ENCODE peak calls at places on chromosomes 6 and 20, in ten cellular contexts. One of them, this sample, is unnamed.

GRCh38 chr6:25277857-25278256 is 1.3 kb upstream of the CARMIL1 start:
- DNase-seq in IMR-90: peak
- DNase-seq in astrocyte of the cerebellum: no peak
- DNase-seq in SW 1271: no peak
- DNase-seq in erythroblast: no peak
- DNase-seq in CD4-positive, CD25-positive, alpha-beta regulatory T cell: no peak
- DNase-seq in activated T-cell treated with anti-CD3 and anti-CD28 coated beads for 4 hours: no peak
- DNase-seq in KBM-7: no peak
- DNase-seq in stimulated activated CD8-positive, alpha-beta memory T cell treated with anti-CD3 and anti-CD28 coated beads, Interleukin-7, amount 100 ng/mL, for 1 hour: no peak
- DNase-seq in nucleus accumbens: no peak
- DNase-seq in this sample: peak

GRCh38 chr6:68650142-68650541 is 15.1 kb downstream of the ADGRB3 start:
- DNase-seq in IMR-90: no peak
- DNase-seq in astrocyte of the cerebellum: no peak
- DNase-seq in SW 1271: no peak
- DNase-seq in erythroblast: no peak
- DNase-seq in CD4-positive, CD25-positive, alpha-beta regulatory T cell: no peak
- DNase-seq in activated T-cell treated with anti-CD3 and anti-CD28 coated beads for 4 hours: no peak
- DNase-seq in KBM-7: no peak
- DNase-seq in stimulated activated CD8-positive, alpha-beta memory T cell treated with anti-CD3 and anti-CD28 coated beads, Interleukin-7, amount 100 ng/mL, for 1 hour: no peak
- DNase-seq in nucleus accumbens: no peak
- DNase-seq in this sample: no peak

GRCh38 chr6:7541175-7542064 is at the start of gene DSP:
- DNase-seq in IMR-90: no peak
- DNase-seq in astrocyte of the cerebellum: no peak
- DNase-seq in SW 1271: no peak
- DNase-seq in erythroblast: peak
- DNase-seq in CD4-positive, CD25-positive, alpha-beta regulatory T cell: no peak
- DNase-seq in activated T-cell treated with anti-CD3 and anti-CD28 coated beads for 4 hours: no peak
- DNase-seq in KBM-7: peak
- DNase-seq in stimulated activated CD8-positive, alpha-beta memory T cell treated with anti-CD3 and anti-CD28 coated beads, Interleukin-7, amount 100 ng/mL, for 1 hour: no peak
- DNase-seq in nucleus accumbens: no peak
- DNase-seq in this sample: no peak

GRCh38 chr20:32152421-32153155 is 43.1 kb downstream of the TM9SF4 start:
- DNase-seq in IMR-90: no peak
- DNase-seq in astrocyte of the cerebellum: no peak
- DNase-seq in SW 1271: no peak
- DNase-seq in erythroblast: no peak
- DNase-seq in CD4-positive, CD25-positive, alpha-beta regulatory T cell: no peak
- DNase-seq in activated T-cell treated with anti-CD3 and anti-CD28 coated beads for 4 hours: no peak
- DNase-seq in KBM-7: no peak
- DNase-seq in stimulated activated CD8-positive, alpha-beta memory T cell treated with anti-CD3 and anti-CD28 coated beads, Interleukin-7, amount 100 ng/mL, for 1 hour: no peak
- DNase-seq in nucleus accumbens: no peak
- DNase-seq in this sample: no peak

GRCh38 chr6:133241901-133242760 is 974 bp downstream of the EYA4 start:
- DNase-seq in IMR-90: peak
- DNase-seq in astrocyte of the cerebellum: no peak
- DNase-seq in SW 1271: peak
- DNase-seq in erythroblast: no peak
- DNase-seq in CD4-positive, CD25-positive, alpha-beta regulatory T cell: no peak
- DNase-seq in activated T-cell treated with anti-CD3 and anti-CD28 coated beads for 4 hours: no peak
- DNase-seq in KBM-7: no peak
- DNase-seq in stimulated activated CD8-positive, alpha-beta memory T cell treated with anti-CD3 and anti-CD28 coated beads, Interleukin-7, amount 100 ng/mL, for 1 hour: no peak
- DNase-seq in nucleus accumbens: no peak
- DNase-seq in this sample: peak

GRCh38 chr20:50374541-50375078 is 135.6 kb upstream of the PTPN1 start:
- DNase-seq in IMR-90: no peak
- DNase-seq in astrocyte of the cerebellum: no peak
- DNase-seq in SW 1271: no peak
- DNase-seq in erythroblast: no peak
- DNase-seq in CD4-positive, CD25-positive, alpha-beta regulatory T cell: no peak
- DNase-seq in activated T-cell treated with anti-CD3 and anti-CD28 coated beads for 4 hours: no peak
- DNase-seq in KBM-7: no peak
- DNase-seq in stimulated activated CD8-positive, alpha-beta memory T cell treated with anti-CD3 and anti-CD28 coated beads, Interleukin-7, amount 100 ng/mL, for 1 hour: no peak
- DNase-seq in nucleus accumbens: no peak
- DNase-seq in this sample: no peak

GRCh38 chr20:3167738-3168078 is 5.6 kb downstream of the LZTS3 start:
- DNase-seq in IMR-90: no peak
- DNase-seq in astrocyte of the cerebellum: no peak
- DNase-seq in SW 1271: no peak
- DNase-seq in erythroblast: no peak
- DNase-seq in CD4-positive, CD25-positive, alpha-beta regulatory T cell: no peak
- DNase-seq in activated T-cell treated with anti-CD3 and anti-CD28 coated beads for 4 hours: no peak
- DNase-seq in KBM-7: no peak
- DNase-seq in stimulated activated CD8-positive, alpha-beta memory T cell treated with anti-CD3 and anti-CD28 coated beads, Interleukin-7, amount 100 ng/mL, for 1 hour: no peak
- DNase-seq in nucleus accumbens: no peak
- DNase-seq in this sample: no peak

GRCh38 chr6:134147033-134147533 is 94.7 kb upstream of the SLC2A12 start:
- DNase-seq in IMR-90: no peak
- DNase-seq in astrocyte of the cerebellum: no peak
- DNase-seq in SW 1271: no peak
- DNase-seq in erythroblast: no peak
- DNase-seq in CD4-positive, CD25-positive, alpha-beta regulatory T cell: no peak
- DNase-seq in activated T-cell treated with anti-CD3 and anti-CD28 coated beads for 4 hours: no peak
- DNase-seq in KBM-7: no peak
- DNase-seq in stimulated activated CD8-positive, alpha-beta memory T cell treated with anti-CD3 and anti-CD28 coated beads, Interleukin-7, amount 100 ng/mL, for 1 hour: no peak
- DNase-seq in nucleus accumbens: no peak
- DNase-seq in this sample: no peak

GRCh38 chr6:69179681-69180080 is 544.6 kb downstream of the ADGRB3 start:
- DNase-seq in IMR-90: no peak
- DNase-seq in astrocyte of the cerebellum: no peak
- DNase-seq in SW 1271: no peak
- DNase-seq in erythroblast: peak
- DNase-seq in CD4-positive, CD25-positive, alpha-beta regulatory T cell: no peak
- DNase-seq in activated T-cell treated with anti-CD3 and anti-CD28 coated beads for 4 hours: no peak
- DNase-seq in KBM-7: no peak
- DNase-seq in stimulated activated CD8-positive, alpha-beta memory T cell treated with anti-CD3 and anti-CD28 coated beads, Interleukin-7, amount 100 ng/mL, for 1 hour: no peak
- DNase-seq in nucleus accumbens: no peak
- DNase-seq in this sample: no peak

GRCh38 chr6:90411292-90411781 is 114.7 kb upstream of the BACH2 start:
- DNase-seq in IMR-90: no peak
- DNase-seq in astrocyte of the cerebellum: no peak
- DNase-seq in SW 1271: no peak
- DNase-seq in erythroblast: peak
- DNase-seq in CD4-positive, CD25-positive, alpha-beta regulatory T cell: peak
- DNase-seq in activated T-cell treated with anti-CD3 and anti-CD28 coated beads for 4 hours: no peak
- DNase-seq in KBM-7: no peak
- DNase-seq in stimulated activated CD8-positive, alpha-beta memory T cell treated with anti-CD3 and anti-CD28 coated beads, Interleukin-7, amount 100 ng/mL, for 1 hour: no peak
- DNase-seq in nucleus accumbens: no peak
- DNase-seq in this sample: no peak